ENCODE peak calls at places on chromosomes 16 and 17, in seven cellular contexts. U is AG20443; K is NT2/D1; J is activated CD4-positive, alpha-beta T cell treated with anti-CD3 and anti-CD28 coated beads, Interleukin-2, amount 50 U/mL, for 24 hours; R is NCI-H510A treated with DMSO at 0.1 percent for 48 hours; F is activated T-helper 1 cell treated with Interleukin-2 at 50 U/mL for 16 hours; H is omental fat pad. X is an unnamed sample.

GRCh38 chr17:49209061-49209571 is 1.3 kb downstream of the GNGT2 start:
- DNase-seq in R (no peak), K (no peak), U (no peak), H (no peak), J (no peak), F (no peak), X (no peak)

GRCh38 chr16:88809068-88809675 is 2.6 kb downstream of the APRT start:
- DNase-seq in R (no peak), U (no peak), F (no peak), J (no peak), H (no peak), K (no peak), X (no peak)

GRCh38 chr17:39628655-39629493 is 2.1 kb downstream of the PPP1R1B start:
- DNase-seq in U (no peak), J (no peak), F (no peak), K (no peak), R (peak), H (no peak), X (no peak)

GRCh38 chr17:50039058-50039457 is 16.9 kb upstream of the ITGA3 start:
- DNase-seq in J (no peak), U (no peak), K (no peak), H (no peak), R (no peak), F (no peak), X (no peak)

GRCh38 chr17:8685396-8685795 is 54.9 kb upstream of the MYH10 start:
- DNase-seq in J (no peak), U (no peak), F (no peak), R (no peak), H (no peak), K (no peak), X (no peak)

GRCh38 chr16:66616592-66616991 is 12.1 kb downstream of the CMTM3 start:
- DNase-seq in U (no peak), H (no peak), J (no peak), R (no peak), F (no peak), K (no peak), X (no peak)

GRCh38 chr16:72189865-72190371 is 18.0 kb upstream of the PMFBP1 start:
- DNase-seq in R (no peak), H (no peak), F (no peak), U (no peak), K (no peak), J (no peak), X (no peak)

GRCh38 chr17:76198702-76199101 is 41.6 kb downstream of the RNF157 start:
- DNase-seq in R (no peak), H (no peak), K (no peak), U (no peak), F (no peak), J (no peak), X (no peak)

GRCh38 chr17:28582513-28582912 is 5.8 kb upstream of the ALDOC start:
- DNase-seq in J (no peak), U (no peak), F (no peak), H (no peak), K (no peak), R (no peak), X (no peak)

GRCh38 chr16:20987049-20987448 is 86.5 kb downstream of the LYRM1 start:
- DNase-seq in J (no peak), U (no peak), K (no peak), R (no peak), H (no peak), F (no peak), X (no peak)

GRCh38 chr17:39915559-39915958 is 2.9 kb downstream of the GSDMB start:
- DNase-seq in R (no peak), U (no peak), J (no peak), F (no peak), K (no peak), H (no peak), X (no peak)

GRCh38 chr16:84692451-84692850 is 7.3 kb upstream of the USP10 start:
- DNase-seq in U (no peak), F (no peak), H (no peak), K (no peak), R (no peak), J (no peak), X (no peak)

GRCh38 chr16:35752773-35753558 is 2293.6 kb downstream of the TP53TG3F start:
- DNase-seq in H (peak), U (peak), K (no peak), F (no peak), J (no peak), R (no peak), X (no peak)

GRCh38 chr17:19308398-19308797 is 54.1 kb downstream of the B9D1 start:
- DNase-seq in H (no peak), U (no peak), R (no peak), F (no peak), J (no peak), K (no peak), X (no peak)

GRCh38 chr17:193841-194806 is 12.7 kb upstream of the DOC2B start:
- DNase-seq in F (no peak), R (no peak), J (no peak), U (no peak), K (no peak), H (no peak), X (no peak)

GRCh38 chr16:50712568-50712914 is 19.1 kb downstream of the NOD2 start:
- DNase-seq in F (no peak), R (no peak), J (no peak), H (no peak), K (no peak), U (no peak), X (no peak)

GRCh38 chr17:33602981-33603380 is 309.9 kb upstream of the ASIC2 start:
- DNase-seq in J (no peak), F (no peak), U (no peak), R (no peak), K (peak), H (no peak), X (no peak)

GRCh38 chr17:2266045-2266864 is 37.3 kb downstream of the SMG6 start:
- DNase-seq in F (peak), K (no peak), H (no peak), J (peak), U (no peak), R (no peak), X (no peak)

GRCh38 chr17:66644311-66644710 is 190.6 kb upstream of the CACNG5 start:
- DNase-seq in F (no peak), U (no peak), K (no peak), J (no peak), R (no peak), H (no peak), X (no peak)

GRCh38 chr16:47727131-47727530 is 266.0 kb downstream of the PHKB start:
- DNase-seq in R (no peak), F (no peak), K (no peak), J (no peak), U (no peak), H (no peak), X (no peak)

GRCh38 chr16:57887711-57888110 is 83.2 kb downstream of the CNGB1 start:
- DNase-seq in R (no peak), K (no peak), J (no peak), H (peak), F (no peak), U (no peak), X (no peak)

GRCh38 chr17:9109933-9110332 is 88.6 kb downstream of the NTN1 start:
- DNase-seq in J (no peak), H (no peak), U (no peak), F (no peak), R (no peak), K (no peak), X (no peak)

GRCh38 chr17:78357177-78357586 is 2.7 kb downstream of the SOCS3 start:
- DNase-seq in U (peak), K (no peak), R (no peak), H (no peak), J (no peak), F (no peak), X (peak)

GRCh38 chr16:83206426-83206825 is 579.7 kb downstream of the CDH13 start:
- DNase-seq in R (no peak), F (no peak), J (no peak), K (no peak), H (no peak), U (no peak), X (no peak)

GRCh38 chr16:831571-832443 is 31.3 kb upstream of the GNG13 start:
- DNase-seq in F (no peak), H (no peak), U (no peak), K (no peak), R (no peak), J (no peak), X (no peak)

GRCh38 chr17:78412403-78412802 is 34.0 kb downstream of the PGS1 start:
- DNase-seq in U (no peak), R (no peak), K (no peak), F (no peak), J (no peak), H (no peak), X (no peak)

GRCh38 chr17:80892019-80892855 is 99.4 kb upstream of the CHMP6 start:
- DNase-seq in H (peak), U (peak), R (peak), K (no peak), J (peak), F (peak), X (peak)

GRCh38 chr16:12899529-12900168 is 1.7 kb upstream of the SHISA9 start:
- DNase-seq in F (no peak), U (no peak), J (no peak), R (no peak), H (no peak), K (no peak), X (no peak)

GRCh38 chr17:4858068-4858879 is 25.1 kb downstream of the MINK1 start:
- DNase-seq in J (no peak), U (no peak), R (peak), K (peak), H (no peak), F (no peak), X (peak)

GRCh38 chr17:68981288-68981687 is 26.1 kb upstream of the ABCA8 start:
- DNase-seq in F (no peak), U (peak), J (no peak), H (no peak), K (no peak), R (no peak), X (peak)